ENCODE peak calls at places on chromosomes 2 and 18, in ten cellular contexts. One of them, this sample, is unnamed.

GRCh38 chr18:49725809-49726514 is 87.4 kb downstream of the ACAA2 start:
- DNase-seq in IMR-90: peak
- DNase-seq in fibroblast of pulmonary artery: peak
- DNase-seq in HL-60: no peak
- DNase-seq in NB4: peak
- DNase-seq in ovary: peak
- DNase-seq in hepatocyte: peak
- DNase-seq in heart right ventricle: peak
- DNase-seq in tibial artery: peak
- DNase-seq in cardiac fibroblast: peak
- DNase-seq in this sample: peak

GRCh38 chr2:240589850-240590525 is 3.5 kb downstream of the CAPN10 start:
- DNase-seq in ovary: no peak
- DNase-seq in NB4: no peak
- DNase-seq in fibroblast of pulmonary artery: no peak
- DNase-seq in IMR-90: no peak
- DNase-seq in hepatocyte: no peak
- DNase-seq in cardiac fibroblast: no peak
- DNase-seq in heart right ventricle: peak
- DNase-seq in tibial artery: no peak
- DNase-seq in HL-60: no peak
- DNase-seq in this sample: no peak

GRCh38 chr2:26609133-26609532 is 32.0 kb downstream of the CIB4 start:
- DNase-seq in tibial artery: no peak
- DNase-seq in HL-60: no peak
- DNase-seq in hepatocyte: no peak
- DNase-seq in fibroblast of pulmonary artery: no peak
- DNase-seq in NB4: no peak
- DNase-seq in ovary: no peak
- DNase-seq in heart right ventricle: no peak
- DNase-seq in cardiac fibroblast: no peak
- DNase-seq in IMR-90: no peak
- DNase-seq in this sample: no peak

GRCh38 chr2:240885980-240886565 is 9.9 kb downstream of the MAB21L4 start:
- DNase-seq in hepatocyte: no peak
- DNase-seq in fibroblast of pulmonary artery: no peak
- DNase-seq in tibial artery: no peak
- DNase-seq in cardiac fibroblast: no peak
- DNase-seq in IMR-90: no peak
- DNase-seq in heart right ventricle: no peak
- DNase-seq in NB4: peak
- DNase-seq in ovary: no peak
- DNase-seq in HL-60: no peak
- DNase-seq in this sample: no peak

GRCh38 chr2:162787616-162788015 is 51.0 kb downstream of the KCNH7 start:
- DNase-seq in ovary: no peak
- DNase-seq in fibroblast of pulmonary artery: no peak
- DNase-seq in cardiac fibroblast: no peak
- DNase-seq in tibial artery: no peak
- DNase-seq in heart right ventricle: peak
- DNase-seq in HL-60: no peak
- DNase-seq in NB4: no peak
- DNase-seq in hepatocyte: no peak
- DNase-seq in IMR-90: no peak
- DNase-seq in this sample: no peak

GRCh38 chr18:13589316-13589715 is 137.0 kb downstream of the FAM210A start:
- DNase-seq in cardiac fibroblast: no peak
- DNase-seq in IMR-90: no peak
- DNase-seq in hepatocyte: no peak
- DNase-seq in heart right ventricle: no peak
- DNase-seq in NB4: no peak
- DNase-seq in fibroblast of pulmonary artery: no peak
- DNase-seq in HL-60: no peak
- DNase-seq in ovary: no peak
- DNase-seq in tibial artery: no peak
- DNase-seq in this sample: no peak

GRCh38 chr2:144364988-144365738 is 154.8 kb downstream of the ZEB2 start:
- DNase-seq in IMR-90: peak
- DNase-seq in cardiac fibroblast: no peak
- DNase-seq in ovary: no peak
- DNase-seq in tibial artery: no peak
- DNase-seq in HL-60: no peak
- DNase-seq in heart right ventricle: no peak
- DNase-seq in fibroblast of pulmonary artery: peak
- DNase-seq in NB4: no peak
- DNase-seq in hepatocyte: no peak
- DNase-seq in this sample: peak

GRCh38 chr2:126981476-126981875 is 82.8 kb downstream of the TEX51 start:
- DNase-seq in cardiac fibroblast: no peak
- DNase-seq in hepatocyte: no peak
- DNase-seq in HL-60: no peak
- DNase-seq in fibroblast of pulmonary artery: no peak
- DNase-seq in ovary: no peak
- DNase-seq in heart right ventricle: no peak
- DNase-seq in NB4: no peak
- DNase-seq in tibial artery: no peak
- DNase-seq in IMR-90: no peak
- DNase-seq in this sample: no peak

GRCh38 chr2:215413484-215413777 is 22.4 kb downstream of the FN1 start:
- DNase-seq in hepatocyte: no peak
- DNase-seq in tibial artery: no peak
- DNase-seq in cardiac fibroblast: no peak
- DNase-seq in heart right ventricle: no peak
- DNase-seq in HL-60: no peak
- DNase-seq in NB4: no peak
- DNase-seq in fibroblast of pulmonary artery: no peak
- DNase-seq in ovary: no peak
- DNase-seq in IMR-90: no peak
- DNase-seq in this sample: no peak

GRCh38 chr2:151828143-151828889 is at the start of gene ARL5A:
- DNase-seq in tibial artery: peak
- DNase-seq in NB4: peak
- DNase-seq in fibroblast of pulmonary artery: peak
- DNase-seq in cardiac fibroblast: peak
- DNase-seq in hepatocyte: peak
- DNase-seq in heart right ventricle: peak
- DNase-seq in ovary: peak
- DNase-seq in HL-60: peak
- DNase-seq in IMR-90: peak
- DNase-seq in this sample: peak
- H3K4me3 ChIP-seq in tibial artery: peak
- H3K4me3 ChIP-seq in NB4: peak
- H3K4me3 ChIP-seq in fibroblast of pulmonary artery: peak
- H3K4me3 ChIP-seq in cardiac fibroblast: peak
- H3K4me3 ChIP-seq in hepatocyte: peak
- H3K4me3 ChIP-seq in heart right ventricle: peak
- H3K4me3 ChIP-seq in ovary: peak
- H3K4me3 ChIP-seq in HL-60: peak
- H3K4me3 ChIP-seq in IMR-90: peak
- H3K4me3 ChIP-seq in this sample: peak

GRCh38 chr2:94753466-94753998 is 117.7 kb upstream of the TEKT4 start:
- DNase-seq in fibroblast of pulmonary artery: no peak
- DNase-seq in tibial artery: no peak
- DNase-seq in NB4: no peak
- DNase-seq in IMR-90: no peak
- DNase-seq in cardiac fibroblast: no peak
- DNase-seq in ovary: no peak
- DNase-seq in heart right ventricle: no peak
- DNase-seq in HL-60: no peak
- DNase-seq in hepatocyte: no peak
- DNase-seq in this sample: no peak
- TF ChIP-seq CTCF in fibroblast of pulmonary artery: no peak
- TF ChIP-seq CTCF in tibial artery: no peak
- TF ChIP-seq CTCF in NB4: no peak
- TF ChIP-seq CTCF in IMR-90: no peak
- TF ChIP-seq CTCF in cardiac fibroblast: no peak
- TF ChIP-seq CTCF in ovary: no peak
- TF ChIP-seq CTCF in heart right ventricle: no peak
- TF ChIP-seq CTCF in HL-60: no peak
- TF ChIP-seq CTCF in hepatocyte: no peak
- TF ChIP-seq CTCF in this sample: no peak

GRCh38 chr2:44935854-44936185 is 5.7 kb upstream of the SIX3 start:
- DNase-seq in fibroblast of pulmonary artery: no peak
- DNase-seq in cardiac fibroblast: no peak
- DNase-seq in hepatocyte: no peak
- DNase-seq in HL-60: no peak
- DNase-seq in heart right ventricle: no peak
- DNase-seq in NB4: peak
- DNase-seq in ovary: no peak
- DNase-seq in IMR-90: no peak
- DNase-seq in tibial artery: no peak
- DNase-seq in this sample: no peak
- H3K4me3 ChIP-seq in fibroblast of pulmonary artery: no peak
- H3K4me3 ChIP-seq in cardiac fibroblast: no peak
- H3K4me3 ChIP-seq in hepatocyte: no peak
- H3K4me3 ChIP-seq in HL-60: no peak
- H3K4me3 ChIP-seq in heart right ventricle: no peak
- H3K4me3 ChIP-seq in NB4: peak
- H3K4me3 ChIP-seq in ovary: no peak
- H3K4me3 ChIP-seq in IMR-90: no peak
- H3K4me3 ChIP-seq in tibial artery: no peak
- H3K4me3 ChIP-seq in this sample: no peak

GRCh38 chr18:30271716-30272115 is 770.8 kb downstream of the DSC3 start:
- DNase-seq in cardiac fibroblast: no peak
- DNase-seq in ovary: no peak
- DNase-seq in HL-60: no peak
- DNase-seq in NB4: no peak
- DNase-seq in hepatocyte: no peak
- DNase-seq in tibial artery: no peak
- DNase-seq in heart right ventricle: no peak
- DNase-seq in IMR-90: no peak
- DNase-seq in fibroblast of pulmonary artery: no peak
- DNase-seq in this sample: no peak
- TF ChIP-seq CTCF in cardiac fibroblast: no peak
- TF ChIP-seq CTCF in ovary: no peak
- TF ChIP-seq CTCF in HL-60: no peak
- TF ChIP-seq CTCF in NB4: no peak
- TF ChIP-seq CTCF in hepatocyte: no peak
- TF ChIP-seq CTCF in tibial artery: no peak
- TF ChIP-seq CTCF in heart right ventricle: no peak
- TF ChIP-seq CTCF in IMR-90: no peak
- TF ChIP-seq CTCF in fibroblast of pulmonary artery: no peak
- TF ChIP-seq CTCF in this sample: no peak

DNA sequence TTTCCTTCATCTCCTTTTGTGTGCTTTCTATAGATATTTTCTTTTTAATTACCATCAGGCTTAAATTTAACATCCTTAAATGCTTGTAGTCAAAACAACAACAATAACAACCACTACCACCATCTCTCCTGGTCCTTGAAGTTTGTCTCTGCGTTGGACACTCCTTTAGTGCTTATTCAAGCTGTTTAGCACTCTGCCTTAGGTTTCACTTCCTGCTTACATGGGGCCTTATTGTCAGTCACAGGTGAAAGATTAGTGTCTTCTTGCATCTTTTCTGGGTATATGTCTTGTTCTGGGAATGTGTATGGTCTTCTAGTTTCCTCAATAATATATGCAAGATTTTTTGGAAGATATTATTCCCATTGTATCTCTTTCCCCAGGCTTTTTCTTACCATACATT is 240.1 kb upstream of the NXPH2 start:
- DNase-seq in hepatocyte: no peak
- DNase-seq in ovary: no peak
- DNase-seq in HL-60: no peak
- DNase-seq in fibroblast of pulmonary artery: no peak
- DNase-seq in tibial artery: no peak
- DNase-seq in NB4: no peak
- DNase-seq in cardiac fibroblast: no peak
- DNase-seq in heart right ventricle: no peak
- DNase-seq in IMR-90: no peak
- DNase-seq in this sample: no peak
- H3K4me3 ChIP-seq in hepatocyte: no peak
- H3K4me3 ChIP-seq in ovary: no peak
- H3K4me3 ChIP-seq in HL-60: no peak
- H3K4me3 ChIP-seq in fibroblast of pulmonary artery: no peak
- H3K4me3 ChIP-seq in tibial artery: no peak
- H3K4me3 ChIP-seq in NB4: no peak
- H3K4me3 ChIP-seq in cardiac fibroblast: no peak
- H3K4me3 ChIP-seq in heart right ventricle: no peak
- H3K4me3 ChIP-seq in IMR-90: no peak
- H3K4me3 ChIP-seq in this sample: no peak

DNA sequence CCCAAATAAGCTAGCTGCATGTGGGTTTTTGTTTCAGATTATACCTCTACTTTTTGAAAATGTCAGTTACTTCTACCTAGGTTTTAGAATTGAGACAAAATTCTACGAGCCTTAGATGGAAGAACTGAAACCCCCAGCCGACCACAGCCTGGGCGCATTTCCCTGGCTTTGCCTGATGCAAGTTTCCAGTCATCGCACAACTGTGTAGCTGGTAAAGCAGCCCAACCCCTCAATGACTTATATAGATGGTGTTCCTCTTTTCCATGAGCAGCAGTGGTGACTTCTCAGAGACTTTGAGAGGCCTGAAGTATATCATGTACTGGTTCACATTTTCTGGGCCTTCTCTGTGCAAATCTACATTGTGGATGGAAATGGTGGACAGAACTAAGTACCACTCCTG is 515.4 kb upstream of the RAB6C start:
- DNase-seq in IMR-90: no peak
- DNase-seq in HL-60: no peak
- DNase-seq in hepatocyte: no peak
- DNase-seq in fibroblast of pulmonary artery: no peak
- DNase-seq in ovary: no peak
- DNase-seq in NB4: no peak
- DNase-seq in cardiac fibroblast: no peak
- DNase-seq in tibial artery: no peak
- DNase-seq in heart right ventricle: no peak
- DNase-seq in this sample: no peak
- TF ChIP-seq CTCF in IMR-90: no peak
- TF ChIP-seq CTCF in HL-60: no peak
- TF ChIP-seq CTCF in hepatocyte: no peak
- TF ChIP-seq CTCF in fibroblast of pulmonary artery: no peak
- TF ChIP-seq CTCF in ovary: no peak
- TF ChIP-seq CTCF in NB4: no peak
- TF ChIP-seq CTCF in cardiac fibroblast: no peak
- TF ChIP-seq CTCF in tibial artery: no peak
- TF ChIP-seq CTCF in heart right ventricle: no peak
- TF ChIP-seq CTCF in this sample: no peak

This sample was measured in astrocyte of the cerebellum.